ENCODE peak calls at places on chromosome 11, in eight cellular contexts. One of them, this sample, is unnamed.

GRCh38 chr11:25441432-25441831 is 890.5 kb upstream of the ANO3 start:
- DNase-seq in GM12891: no peak
- DNase-seq in breast epithelium: no peak
- DNase-seq in suprapubic skin: no peak
- DNase-seq in HCT116: no peak
- DNase-seq in SK-N-SH: no peak
- DNase-seq in K562: no peak
- DNase-seq in Panc1: no peak
- DNase-seq in this sample: no peak

GRCh38 chr11:624705-625635 is at the start of gene CDHR5:
- DNase-seq in GM12891: no peak
- DNase-seq in breast epithelium: no peak
- DNase-seq in suprapubic skin: no peak
- DNase-seq in HCT116: no peak
- DNase-seq in SK-N-SH: no peak
- DNase-seq in K562: no peak
- DNase-seq in Panc1: no peak
- DNase-seq in this sample: no peak

GRCh38 chr11:94134651-94135512 is 6.2 kb downstream of the PANX1 start:
- DNase-seq in GM12891: no peak
- DNase-seq in breast epithelium: no peak
- DNase-seq in suprapubic skin: no peak
- DNase-seq in HCT116: no peak
- DNase-seq in SK-N-SH: no peak
- DNase-seq in K562: no peak
- DNase-seq in Panc1: peak
- DNase-seq in this sample: no peak

GRCh38 chr11:22666320-22666699 is at the start of gene GAS2:
- DNase-seq in GM12891: no peak
- DNase-seq in breast epithelium: no peak
- DNase-seq in suprapubic skin: no peak
- DNase-seq in HCT116: no peak
- DNase-seq in SK-N-SH: no peak
- DNase-seq in K562: no peak
- DNase-seq in Panc1: no peak
- DNase-seq in this sample: no peak

GRCh38 chr11:104705475-104706195 is 192.6 kb downstream of the CASP12 start:
- DNase-seq in GM12891: peak
- DNase-seq in breast epithelium: no peak
- DNase-seq in suprapubic skin: no peak
- DNase-seq in HCT116: no peak
- DNase-seq in SK-N-SH: no peak
- DNase-seq in K562: no peak
- DNase-seq in Panc1: no peak
- DNase-seq in this sample: no peak

GRCh38 chr11:110455718-110456117 is 26.0 kb downstream of the FDX1 start:
- DNase-seq in GM12891: no peak
- DNase-seq in breast epithelium: no peak
- DNase-seq in suprapubic skin: no peak
- DNase-seq in HCT116: no peak
- DNase-seq in SK-N-SH: no peak
- DNase-seq in K562: no peak
- DNase-seq in Panc1: no peak
- DNase-seq in this sample: no peak

GRCh38 chr11:123494195-123495050 is 64.4 kb downstream of the GRAMD1B start:
- DNase-seq in GM12891: no peak
- DNase-seq in breast epithelium: no peak
- DNase-seq in suprapubic skin: no peak
- DNase-seq in HCT116: no peak
- DNase-seq in SK-N-SH: no peak
- DNase-seq in K562: no peak
- DNase-seq in Panc1: no peak
- DNase-seq in this sample: no peak

GRCh38 chr11:86476109-86476861 is 101.6 kb downstream of the CCDC81 start:
- DNase-seq in GM12891: no peak
- DNase-seq in breast epithelium: no peak
- DNase-seq in suprapubic skin: no peak
- DNase-seq in HCT116: no peak
- DNase-seq in SK-N-SH: no peak
- DNase-seq in K562: no peak
- DNase-seq in Panc1: no peak
- DNase-seq in this sample: no peak

GRCh38 chr11:134388590-134388989 is 23.5 kb downstream of the B3GAT1 start:
- DNase-seq in GM12891: no peak
- DNase-seq in breast epithelium: no peak
- DNase-seq in suprapubic skin: no peak
- DNase-seq in HCT116: no peak
- DNase-seq in SK-N-SH: no peak
- DNase-seq in K562: no peak
- DNase-seq in Panc1: no peak
- DNase-seq in this sample: no peak

GRCh38 chr11:75161506-75161905 is 10.6 kb downstream of the SLCO2B1 start:
- DNase-seq in GM12891: no peak
- DNase-seq in breast epithelium: no peak
- DNase-seq in suprapubic skin: no peak
- DNase-seq in HCT116: no peak
- DNase-seq in SK-N-SH: no peak
- DNase-seq in K562: no peak
- DNase-seq in Panc1: no peak
- DNase-seq in this sample: no peak

GRCh38 chr11:44750440-44751005 is 23.8 kb downstream of the TSPAN18 start:
- DNase-seq in GM12891: no peak
- DNase-seq in breast epithelium: no peak
- DNase-seq in suprapubic skin: peak
- DNase-seq in HCT116: no peak
- DNase-seq in SK-N-SH: no peak
- DNase-seq in K562: no peak
- DNase-seq in Panc1: no peak
- DNase-seq in this sample: peak

GRCh38 chr11:6888830-6889229 is 3.5 kb downstream of the OR2D2 start:
- DNase-seq in GM12891: no peak
- DNase-seq in breast epithelium: no peak
- DNase-seq in suprapubic skin: no peak
- DNase-seq in HCT116: no peak
- DNase-seq in SK-N-SH: no peak
- DNase-seq in K562: no peak
- DNase-seq in Panc1: no peak
- DNase-seq in this sample: no peak

GRCh38 chr11:69241075-69241740 is 52.7 kb upstream of the MYEOV start:
- DNase-seq in GM12891: no peak
- DNase-seq in breast epithelium: peak
- DNase-seq in suprapubic skin: peak
- DNase-seq in HCT116: no peak
- DNase-seq in SK-N-SH: no peak
- DNase-seq in K562: no peak
- DNase-seq in Panc1: no peak
- DNase-seq in this sample: no peak

GRCh38 chr11:111429066-111429506 is 50.0 kb upstream of the POU2AF1 start:
- DNase-seq in GM12891: no peak
- DNase-seq in breast epithelium: no peak
- DNase-seq in suprapubic skin: peak
- DNase-seq in HCT116: peak
- DNase-seq in SK-N-SH: peak
- DNase-seq in K562: peak
- DNase-seq in Panc1: no peak
- DNase-seq in this sample: peak

GRCh38 chr11:107202189-107202588 is 183.9 kb upstream of the GUCY1A2 start:
- DNase-seq in GM12891: no peak
- DNase-seq in breast epithelium: no peak
- DNase-seq in suprapubic skin: no peak
- DNase-seq in HCT116: no peak
- DNase-seq in SK-N-SH: no peak
- DNase-seq in K562: no peak
- DNase-seq in Panc1: no peak
- DNase-seq in this sample: no peak

GRCh38 chr11:101955278-101955677 is 39.0 kb upstream of the ANGPTL5 start:
- DNase-seq in GM12891: no peak
- DNase-seq in breast epithelium: no peak
- DNase-seq in suprapubic skin: no peak
- DNase-seq in HCT116: no peak
- DNase-seq in SK-N-SH: no peak
- DNase-seq in K562: no peak
- DNase-seq in Panc1: no peak
- DNase-seq in this sample: no peak

GRCh38 chr11:12724301-12725046 is 50.3 kb downstream of the TEAD1 start:
- DNase-seq in GM12891: no peak
- DNase-seq in breast epithelium: peak
- DNase-seq in suprapubic skin: peak
- DNase-seq in HCT116: peak
- DNase-seq in SK-N-SH: peak
- DNase-seq in K562: peak
- DNase-seq in Panc1: no peak
- DNase-seq in this sample: peak

GRCh38 chr11:64032050-64032449 is 3.7 kb upstream of the FLRT1 start:
- DNase-seq in GM12891: no peak
- DNase-seq in breast epithelium: no peak
- DNase-seq in suprapubic skin: no peak
- DNase-seq in HCT116: no peak
- DNase-seq in SK-N-SH: no peak
- DNase-seq in K562: no peak
- DNase-seq in Panc1: no peak
- DNase-seq in this sample: no peak

GRCh38 chr11:129385801-129386200 is 10.2 kb downstream of the BARX2 start:
- DNase-seq in GM12891: no peak
- DNase-seq in breast epithelium: no peak
- DNase-seq in suprapubic skin: no peak
- DNase-seq in HCT116: no peak
- DNase-seq in SK-N-SH: no peak
- DNase-seq in K562: no peak
- DNase-seq in Panc1: no peak
- DNase-seq in this sample: no peak

DNA sequence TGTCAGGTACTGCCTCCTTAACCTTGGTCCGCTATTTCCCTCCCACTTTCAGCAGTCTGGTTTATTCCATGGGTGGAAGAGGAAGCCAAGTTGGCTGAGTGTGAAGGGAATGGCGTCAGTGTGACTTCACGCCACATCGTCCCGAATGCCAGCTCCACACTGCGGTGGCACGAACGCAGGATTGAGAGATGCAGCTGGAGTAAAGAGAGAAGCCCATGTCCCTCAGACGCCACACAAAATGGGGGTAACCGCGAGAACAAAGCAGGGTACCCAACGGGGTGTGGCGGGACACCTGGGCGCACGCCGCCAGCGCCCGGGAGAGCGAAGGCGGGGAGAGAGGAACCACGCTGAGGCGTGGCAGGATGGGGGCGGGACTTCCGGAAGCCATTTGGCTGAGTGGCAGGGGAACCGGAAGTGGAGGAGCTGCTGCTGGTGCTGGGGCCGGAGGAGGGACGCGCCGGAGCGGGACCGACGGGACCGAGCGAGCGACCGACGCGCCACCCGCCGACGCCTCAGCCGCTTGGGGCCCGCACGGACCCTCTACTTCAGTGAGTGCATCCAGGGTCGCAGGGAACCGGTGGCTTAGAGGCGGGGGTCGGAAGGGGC is at the start of gene PAFAH1B2:
- DNase-seq in GM12891: peak
- DNase-seq in breast epithelium: peak
- DNase-seq in suprapubic skin: peak
- DNase-seq in HCT116: peak
- DNase-seq in SK-N-SH: peak
- DNase-seq in K562: peak
- DNase-seq in Panc1: peak
- DNase-seq in this sample: peak
- TF ChIP-seq POLR2AphosphoS5 in GM12891: peak
- TF ChIP-seq POLR2AphosphoS5 in breast epithelium: peak
- TF ChIP-seq POLR2AphosphoS5 in suprapubic skin: peak
- TF ChIP-seq POLR2AphosphoS5 in HCT116: peak
- TF ChIP-seq POLR2AphosphoS5 in SK-N-SH: peak
- TF ChIP-seq POLR2AphosphoS5 in K562: peak
- TF ChIP-seq POLR2AphosphoS5 in Panc1: peak
- TF ChIP-seq POLR2AphosphoS5 in this sample: peak

DNA sequence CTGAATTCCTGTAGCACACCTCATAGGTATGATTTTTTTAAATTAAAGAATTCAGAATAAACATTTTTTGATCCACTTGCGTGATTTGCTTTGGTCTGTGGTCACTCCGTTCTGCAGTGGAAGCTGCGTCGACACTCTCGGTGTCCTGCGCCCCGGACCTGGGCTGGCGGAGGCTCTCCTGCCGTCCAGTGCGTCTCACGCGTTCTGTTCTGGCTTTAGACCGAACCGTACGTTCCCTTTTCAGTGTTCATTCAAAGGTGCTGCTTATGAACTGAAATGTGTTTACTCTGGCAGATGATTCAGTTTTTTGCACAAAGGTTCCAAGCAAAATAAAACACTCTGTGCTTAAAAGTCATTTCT is 38.2 kb downstream of the CTTN start:
- DNase-seq in GM12891: no peak
- DNase-seq in breast epithelium: no peak
- DNase-seq in suprapubic skin: no peak
- DNase-seq in HCT116: no peak
- DNase-seq in SK-N-SH: no peak
- DNase-seq in K562: no peak
- DNase-seq in Panc1: no peak
- DNase-seq in this sample: no peak
- TF ChIP-seq POLR2AphosphoS5 in GM12891: no peak
- TF ChIP-seq POLR2AphosphoS5 in breast epithelium: no peak
- TF ChIP-seq POLR2AphosphoS5 in suprapubic skin: no peak
- TF ChIP-seq POLR2AphosphoS5 in HCT116: no peak
- TF ChIP-seq POLR2AphosphoS5 in SK-N-SH: no peak
- TF ChIP-seq POLR2AphosphoS5 in K562: no peak
- TF ChIP-seq POLR2AphosphoS5 in Panc1: no peak
- TF ChIP-seq POLR2AphosphoS5 in this sample: no peak

DNA sequence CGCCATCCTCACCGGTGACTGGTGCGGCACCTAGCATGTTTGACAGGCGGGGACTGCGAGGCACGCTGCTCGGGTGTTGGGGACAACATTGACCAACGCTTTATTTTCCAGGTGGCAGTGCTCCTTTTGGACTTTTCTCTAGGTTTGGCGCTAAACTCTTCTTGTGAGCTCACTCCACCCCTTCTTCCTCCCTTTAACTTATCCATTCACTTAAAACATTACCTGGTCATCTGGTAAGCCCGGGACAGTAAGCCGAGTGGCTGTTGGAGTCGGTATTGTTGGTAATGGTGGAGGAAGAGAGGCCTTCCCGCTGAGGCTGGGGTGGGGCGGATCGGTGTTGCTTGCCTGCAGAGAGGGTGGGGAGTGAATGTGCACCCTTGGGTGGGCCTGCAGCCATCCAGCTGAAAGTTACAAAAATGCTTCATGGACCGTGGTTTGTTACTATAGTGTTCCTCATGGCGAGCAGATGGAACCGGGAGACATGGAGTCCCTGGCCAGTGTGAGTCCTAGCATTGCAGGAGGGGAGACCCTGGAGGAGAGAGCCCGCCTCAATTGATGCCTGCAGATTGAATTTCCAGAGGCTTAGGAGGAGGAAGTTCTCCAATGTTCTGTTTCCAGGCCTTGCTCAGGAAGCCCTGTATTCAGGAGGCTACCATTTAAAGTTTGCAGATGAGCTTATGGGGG is 1.1 kb downstream of the NEAT1 start:
- DNase-seq in GM12891: no peak
- DNase-seq in breast epithelium: peak
- DNase-seq in suprapubic skin: peak
- DNase-seq in HCT116: no peak
- DNase-seq in SK-N-SH: peak
- DNase-seq in K562: no peak
- DNase-seq in Panc1: no peak
- DNase-seq in this sample: no peak
- TF ChIP-seq POLR2AphosphoS5 in GM12891: peak
- TF ChIP-seq POLR2AphosphoS5 in breast epithelium: peak
- TF ChIP-seq POLR2AphosphoS5 in suprapubic skin: no peak
- TF ChIP-seq POLR2AphosphoS5 in HCT116: no peak
- TF ChIP-seq POLR2AphosphoS5 in SK-N-SH: no peak
- TF ChIP-seq POLR2AphosphoS5 in K562: peak
- TF ChIP-seq POLR2AphosphoS5 in Panc1: no peak
- TF ChIP-seq POLR2AphosphoS5 in this sample: no peak

GRCh38 chr11:27444801-27445215 is 27.8 kb downstream of the LGR4 start:
- DNase-seq in GM12891: no peak
- DNase-seq in breast epithelium: no peak
- DNase-seq in suprapubic skin: no peak
- DNase-seq in HCT116: no peak
- DNase-seq in SK-N-SH: no peak
- DNase-seq in K562: no peak
- DNase-seq in Panc1: no peak
- DNase-seq in this sample: peak
- TF ChIP-seq POLR2AphosphoS5 in GM12891: no peak
- TF ChIP-seq POLR2AphosphoS5 in breast epithelium: no peak
- TF ChIP-seq POLR2AphosphoS5 in suprapubic skin: no peak
- TF ChIP-seq POLR2AphosphoS5 in HCT116: no peak
- TF ChIP-seq POLR2AphosphoS5 in SK-N-SH: no peak
- TF ChIP-seq POLR2AphosphoS5 in K562: no peak
- TF ChIP-seq POLR2AphosphoS5 in Panc1: no peak
- TF ChIP-seq POLR2AphosphoS5 in this sample: no peak

This sample was measured in H1.